ENCODE peak calls at places on chromosomes 12 and 14, in four cellular contexts. Q is neural progenitor cell, U is fibroblast of lung, Y is astrocyte. C is an unnamed sample.

GRCh38 chr12:12327802-12328201 is 22.2 kb downstream of the MANSC1 start:
- DNase-seq in Q (peak; percentile 75), U (peak; percentile 63), Y (peak; percentile 45), C (peak; percentile 86)

GRCh38 chr12:129997239-129997638 is 93.4 kb upstream of the TMEM132D start:
- DNase-seq in Q (no peak), U (no peak), Y (no peak), C (no peak)

GRCh38 chr14:24146622-24146977 is 190 bp upstream of the PSME2 start:
- DNase-seq in Q (peak; percentile 99), U (peak; percentile 98), Y (peak; percentile 94), C (peak; percentile 98)

GRCh38 chr12:96773031-96773430 is 134.0 kb upstream of the NEDD1 start:
- DNase-seq in Q (no peak), U (no peak), Y (no peak), C (no peak)

GRCh38 chr12:122979908-122980191 is 631 bp upstream of the ARL6IP4 start:
- DNase-seq in Q (peak; percentile 34), U (no peak), Y (no peak), C (peak; percentile 39)

GRCh38 chr14:81205639-81206038 is 15.1 kb downstream of the GTF2A1 start:
- DNase-seq in Q (no peak), U (no peak), Y (no peak), C (no peak)

GRCh38 chr12:67517181-67517887 is 131.2 kb upstream of the DYRK2 start:
- DNase-seq in Q (no peak), U (peak; percentile 91), Y (peak; percentile 90), C (no peak)

GRCh38 chr14:69797573-69798338 is 715 bp upstream of the SLC10A1 start:
- DNase-seq in Q (no peak), U (no peak), Y (no peak), C (no peak)

GRCh38 chr12:12903642-12904609 is 12.6 kb downstream of the GPRC5A start:
- DNase-seq in Q (no peak), U (no peak), Y (no peak), C (no peak)

DNA sequence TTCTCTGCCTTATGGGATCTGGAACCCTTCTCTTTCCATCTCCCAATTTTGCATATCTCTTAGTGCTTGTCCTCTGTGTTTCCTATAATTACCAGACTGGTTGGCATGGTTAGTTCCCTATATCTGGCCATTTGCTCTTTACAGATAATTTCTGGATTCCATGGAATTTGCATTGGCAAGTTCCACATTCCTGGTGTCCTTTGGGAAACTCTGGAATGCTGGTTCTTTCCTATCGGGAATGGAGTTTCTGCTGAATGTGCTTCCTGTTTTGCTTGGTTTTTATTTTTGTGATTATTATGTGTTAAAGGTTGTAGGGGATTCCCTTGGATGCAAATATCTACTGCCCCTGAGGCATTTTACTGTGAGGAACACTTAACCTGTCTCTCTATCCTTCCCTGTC is 193.0 kb upstream of the BTG1 start:
- DNase-seq in Q (no peak), U (peak; percentile 6), Y (no peak), C (no peak)
- TF ChIP-seq EZH2 in Q (no peak), U (no peak), Y (no peak), C (no peak)

DNA sequence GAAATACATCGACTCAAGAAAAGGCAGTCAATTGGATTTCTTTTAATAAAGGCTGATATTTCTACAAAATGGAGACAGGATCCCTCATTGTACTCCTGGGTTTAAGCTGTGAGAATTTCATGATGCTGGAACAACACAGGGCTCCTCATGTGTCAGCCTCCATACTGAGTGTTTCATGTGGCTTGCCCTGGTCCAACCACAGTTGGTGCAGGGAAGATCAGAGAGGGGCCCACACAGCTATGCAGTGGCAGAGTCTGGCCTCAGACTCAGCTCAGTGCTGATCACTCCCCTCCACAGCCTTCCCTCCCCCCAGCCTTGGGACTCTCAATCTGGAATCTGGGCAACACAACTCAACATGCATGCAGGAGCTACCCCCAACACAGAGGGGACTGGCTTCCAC is 122.5 kb upstream of the OVCH1 start:
- DNase-seq in Q (no peak), U (no peak), Y (no peak), C (no peak)
- TF ChIP-seq EZH2 in Q (no peak), U (no peak), Y (no peak), C (no peak)

DNA sequence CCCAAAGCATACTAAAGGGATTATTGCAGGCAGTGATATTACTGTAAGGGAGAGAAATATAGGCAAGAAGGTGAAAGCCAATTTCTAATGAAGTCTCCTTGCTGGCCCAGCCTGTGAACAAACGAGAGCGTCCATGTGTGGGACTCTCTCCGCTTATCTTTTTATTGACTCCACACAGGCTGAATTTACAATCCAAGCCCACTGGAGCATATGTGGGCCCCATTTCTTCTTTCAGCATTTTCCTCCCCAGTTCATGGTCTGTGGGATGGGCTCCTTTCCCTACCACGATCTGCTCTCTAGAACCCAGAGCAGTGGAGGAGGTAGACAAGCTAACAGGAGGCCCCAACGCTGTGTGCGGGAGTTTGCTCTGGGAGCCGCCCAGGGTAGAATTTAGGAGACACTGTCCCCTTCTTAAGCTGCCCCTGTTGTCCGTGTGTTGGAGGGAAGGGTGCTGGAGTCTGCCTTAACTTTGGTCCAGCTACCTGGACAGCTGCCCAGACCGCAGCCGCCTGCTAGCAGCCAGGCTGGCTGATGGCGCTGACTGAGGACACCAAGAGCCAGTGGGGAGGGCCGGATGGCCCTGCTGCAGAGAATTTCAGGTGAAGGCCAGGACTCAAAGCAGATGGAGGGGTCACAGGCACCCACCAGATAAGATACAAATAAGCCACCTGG is 3.2 kb upstream of the HOXC11 start:
- DNase-seq in Q (no peak), U (no peak), Y (no peak), C (no peak)
- TF ChIP-seq EZH2 in Q (no peak), U (peak; percentile 28), Y (no peak), C (no peak)

DNA sequence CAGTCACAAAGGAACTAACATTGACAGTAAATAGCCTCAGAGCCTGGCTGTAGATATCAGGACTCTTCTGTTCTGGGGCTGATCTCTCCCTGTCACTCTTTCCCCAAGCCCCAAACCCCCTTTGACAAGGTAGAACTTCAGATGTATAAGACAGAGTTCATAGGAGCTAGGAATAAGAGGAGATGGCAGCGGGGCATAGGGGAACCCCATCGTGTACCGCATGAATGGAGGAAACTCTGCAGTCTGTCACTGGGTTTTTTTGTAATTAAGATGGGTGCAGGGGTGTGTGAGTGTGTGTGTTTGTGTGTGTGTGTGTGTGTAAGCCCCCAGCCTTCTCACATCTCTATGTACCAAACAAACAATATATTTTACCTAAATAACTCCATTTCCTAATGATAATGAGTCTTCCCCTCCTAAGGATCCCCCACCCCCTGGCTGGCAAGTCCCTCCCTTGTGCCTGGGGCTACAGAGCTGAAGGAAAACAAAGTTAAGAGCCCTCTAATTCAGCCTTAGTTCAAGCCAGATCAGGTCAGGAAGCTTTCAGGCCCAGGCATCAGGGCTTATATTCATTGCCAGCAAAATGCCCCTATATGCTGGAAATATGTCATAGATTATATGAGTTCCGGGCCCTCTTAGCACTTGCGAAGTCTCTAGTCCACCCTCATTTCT is 9.1 kb upstream of the HOXC4 start:
- DNase-seq in Q (no peak), U (no peak), Y (no peak), C (no peak)
- TF ChIP-seq EZH2 in Q (no peak), U (no peak), Y (no peak), C (no peak)

DNA sequence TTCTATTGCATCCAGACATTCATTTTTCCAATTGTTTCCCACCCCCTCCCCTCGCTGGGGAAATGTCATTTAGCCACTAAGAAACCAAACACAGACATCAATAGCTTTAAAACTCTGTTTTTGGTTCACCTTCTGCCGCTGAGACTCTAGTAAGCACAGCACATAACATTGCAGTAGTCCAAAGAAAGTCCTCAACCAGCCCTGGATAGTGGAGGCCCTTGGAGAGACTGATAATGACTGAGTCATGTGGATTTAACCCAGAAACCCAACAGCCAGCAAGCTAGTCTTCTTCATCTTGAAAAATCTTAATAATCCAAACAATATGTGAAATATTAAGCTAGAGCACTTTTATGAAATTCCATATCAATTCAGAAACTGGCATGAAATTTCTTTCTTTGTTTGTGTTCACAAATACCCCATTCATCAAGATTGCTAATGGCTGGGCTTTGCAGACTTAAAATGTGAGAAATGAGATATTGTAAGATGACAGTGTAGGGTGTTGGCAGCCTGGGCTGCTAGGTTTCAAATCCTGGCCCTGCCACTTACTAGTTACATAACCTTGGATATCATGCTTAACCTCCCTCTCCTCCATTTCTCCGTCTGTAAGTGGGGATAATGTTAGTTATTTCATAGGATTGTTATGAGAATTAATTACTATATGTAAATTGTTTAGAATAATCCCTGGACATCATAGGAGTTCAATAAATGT is 40.1 kb downstream of the RERG start:
- DNase-seq in Q (no peak), U (no peak), Y (no peak), C (no peak)
- TF ChIP-seq EZH2 in Q (no peak), U (no peak), Y (no peak), C (no peak)

DNA sequence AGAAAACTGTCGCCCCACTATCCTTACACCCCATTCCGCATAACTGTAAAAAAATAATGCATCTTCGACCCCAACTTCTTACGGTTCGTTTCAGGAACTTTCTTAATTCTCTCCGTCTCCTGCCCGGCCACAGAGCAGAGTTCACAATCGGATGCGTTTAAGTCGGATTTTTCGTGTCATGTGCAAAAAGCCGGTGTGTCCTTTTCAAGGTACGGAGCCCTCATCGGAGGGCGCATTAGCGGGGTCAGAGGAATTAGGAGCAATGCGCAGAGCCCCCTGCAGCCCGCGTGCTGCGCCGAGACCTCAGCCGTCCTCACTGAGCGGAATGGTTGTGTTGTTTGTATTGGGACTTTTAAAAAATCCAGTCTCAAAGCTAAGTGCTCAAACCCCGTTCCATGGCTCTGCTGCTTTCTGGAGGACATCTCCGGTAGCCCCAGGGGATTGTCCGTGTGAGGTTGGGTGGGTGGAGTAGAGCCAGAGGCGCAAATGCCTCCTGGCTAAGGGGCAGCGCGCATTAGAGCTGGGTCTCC is 3.8 kb upstream of the GSC start:
- DNase-seq in Q (peak; percentile 79), U (no peak), Y (no peak), C (no peak)
- TF ChIP-seq EZH2 in Q (peak; percentile 95), U (peak; percentile 74), Y (peak; percentile 83), C (no peak)

GRCh38 chr14:95946867-95947266 is 70.2 kb downstream of the TUNAR start:
- DNase-seq in Q (no peak), U (no peak), Y (no peak), C (no peak)

GRCh38 chr14:95941897-95942296 is 65.3 kb downstream of the TUNAR start:
- DNase-seq in Q (no peak), U (no peak), Y (no peak), C (no peak)

GRCh38 chr14:95948608-95949007 is 72.0 kb downstream of the TUNAR start:
- DNase-seq in Q (peak; percentile 91), U (peak; percentile 12), Y (no peak), C (peak; percentile 74)

DNA sequence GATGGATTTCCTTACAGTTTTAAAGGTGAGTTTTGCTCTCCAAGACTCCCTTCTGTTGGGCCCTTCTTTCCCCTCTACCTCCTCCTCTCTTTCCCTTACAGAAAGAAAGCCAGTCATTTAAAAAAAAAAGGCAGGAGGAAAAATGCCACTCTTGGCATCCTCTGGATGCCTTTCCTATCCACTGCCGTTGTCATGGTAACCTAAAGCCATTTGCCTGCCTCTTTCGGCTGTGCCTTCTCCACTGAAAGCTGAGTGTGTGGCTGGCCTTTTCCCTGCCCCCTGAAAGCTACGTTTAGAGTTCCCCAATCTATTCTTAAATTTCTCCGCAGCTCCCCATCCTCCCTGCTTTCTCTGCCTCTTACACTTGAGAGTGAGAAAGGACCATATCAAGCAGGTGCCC is 67.1 kb downstream of the TUNAR start:
- DNase-seq in Q (peak; percentile 93), U (no peak), Y (no peak), C (no peak)
- TF ChIP-seq EZH2 in Q (no peak), U (no peak), Y (no peak), C (no peak)